ENCODE peak calls at places on chromosomes 7 and 10, in eight cellular contexts. O is adrenal gland, L is heart left ventricle, K is tibial nerve, F is HCT116, X is NB4, R is ovary, N is stomach. T is an unnamed sample.

GRCh38 chr7:130996205-130996840 is 262.3 kb upstream of the KLF14 start:
- DNase-seq in O (no peak), L (no peak), K (no peak), F (no peak), X (no peak), R (no peak), N (peak), T (no peak)

GRCh38 chr10:29007370-29007747 is 281.5 kb upstream of the LYZL1 start:
- DNase-seq in O (no peak), L (no peak), K (no peak), F (no peak), X (no peak), R (no peak), N (no peak), T (no peak)

GRCh38 chr10:78222096-78222790 is 188.6 kb downstream of the RPS24 start:
- DNase-seq in O (no peak), L (no peak), K (no peak), F (no peak), X (no peak), R (no peak), N (no peak), T (no peak)

GRCh38 chr7:20323587-20323986 is 7.1 kb upstream of the ITGB8 start:
- DNase-seq in O (no peak), L (no peak), K (no peak), F (no peak), X (no peak), R (no peak), N (no peak), T (no peak)

GRCh38 chr7:39565538-39565937 is 666 bp upstream of the YAE1 start:
- DNase-seq in O (no peak), L (no peak), K (no peak), F (no peak), X (no peak), R (no peak), N (no peak), T (no peak)

GRCh38 chr7:115271332-115272235 is 349.7 kb downstream of the MDFIC start:
- DNase-seq in O (no peak), L (no peak), K (no peak), F (no peak), X (no peak), R (no peak), N (no peak), T (no peak)

GRCh38 chr10:119238577-119238976 is 31.2 kb downstream of the GRK5 start:
- DNase-seq in O (no peak), L (no peak), K (no peak), F (no peak), X (no peak), R (peak), N (no peak), T (no peak)

GRCh38 chr10:78695846-78696245 is 372.9 kb upstream of the ZMIZ1 start:
- DNase-seq in O (no peak), L (no peak), K (no peak), F (no peak), X (no peak), R (no peak), N (no peak), T (peak)

GRCh38 chr7:468141-468540 is 51.5 kb downstream of the PDGFA start:
- DNase-seq in O (no peak), L (no peak), K (no peak), F (no peak), X (no peak), R (no peak), N (no peak), T (no peak)

GRCh38 chr7:128735433-128735832 is 3.7 kb upstream of the CALU start:
- DNase-seq in O (no peak), L (no peak), K (no peak), F (no peak), X (peak), R (no peak), N (no peak), T (no peak)

GRCh38 chr10:21399392-21400015 is 126.0 kb downstream of the SKIDA1 start:
- DNase-seq in O (no peak), L (no peak), K (no peak), F (no peak), X (no peak), R (no peak), N (no peak), T (no peak)

GRCh38 chr10:88089498-88089897 is 226.1 kb downstream of the PTEN start:
- DNase-seq in O (no peak), L (no peak), K (no peak), F (no peak), X (no peak), R (no peak), N (peak), T (no peak)

GRCh38 chr7:108581655-108582491 is 12.2 kb downstream of the DNAJB9 start:
- DNase-seq in O (no peak), L (no peak), K (no peak), F (no peak), X (no peak), R (no peak), N (no peak), T (no peak)

GRCh38 chr10:24912214-24912613 is 40.2 kb downstream of the PRTFDC1 start:
- DNase-seq in O (no peak), L (no peak), K (no peak), F (no peak), X (no peak), R (no peak), N (no peak), T (no peak)

GRCh38 chr10:46555713-46556514 is 544 bp downstream of the GPRIN2 start:
- DNase-seq in O (peak), L (peak), K (peak), F (no peak), X (peak), R (peak), N (peak), T (peak)

GRCh38 chr7:66845382-66846095 is 75.5 kb upstream of the TMEM248 start:
- DNase-seq in O (peak), L (no peak), K (no peak), F (no peak), X (no peak), R (peak), N (no peak), T (peak)

GRCh38 chr7:112452102-112452888 is 2.0 kb downstream of the IFRD1 start:
- DNase-seq in O (peak), L (peak), K (peak), F (no peak), X (peak), R (peak), N (peak), T (peak)

GRCh38 chr7:50212016-50212325 is 92.5 kb upstream of the IKZF1 start:
- DNase-seq in O (no peak), L (no peak), K (no peak), F (no peak), X (no peak), R (no peak), N (no peak), T (no peak)

GRCh38 chr10:27285093-27285492 is 44.5 kb upstream of the ACBD5 start:
- DNase-seq in O (peak), L (peak), K (no peak), F (peak), X (peak), R (no peak), N (no peak), T (no peak)

GRCh38 chr7:42053834-42054233 is 183.2 kb downstream of the GLI3 start:
- DNase-seq in O (no peak), L (no peak), K (no peak), F (no peak), X (no peak), R (no peak), N (no peak), T (no peak)

GRCh38 chr7:42549212-42549611 is 312.2 kb upstream of the GLI3 start:
- DNase-seq in O (no peak), L (no peak), K (no peak), F (no peak), X (no peak), R (no peak), N (no peak), T (no peak)

GRCh38 chr10:126597206-126597605 is 73.3 kb downstream of the C10orf90 start:
- DNase-seq in O (no peak), L (no peak), K (no peak), F (no peak), X (no peak), R (no peak), N (no peak), T (no peak)

GRCh38 chr10:116108106-116108505 is 164.9 kb downstream of the GFRA1 start:
- DNase-seq in O (no peak), L (no peak), K (no peak), F (no peak), X (no peak), R (no peak), N (no peak), T (no peak)

DNA sequence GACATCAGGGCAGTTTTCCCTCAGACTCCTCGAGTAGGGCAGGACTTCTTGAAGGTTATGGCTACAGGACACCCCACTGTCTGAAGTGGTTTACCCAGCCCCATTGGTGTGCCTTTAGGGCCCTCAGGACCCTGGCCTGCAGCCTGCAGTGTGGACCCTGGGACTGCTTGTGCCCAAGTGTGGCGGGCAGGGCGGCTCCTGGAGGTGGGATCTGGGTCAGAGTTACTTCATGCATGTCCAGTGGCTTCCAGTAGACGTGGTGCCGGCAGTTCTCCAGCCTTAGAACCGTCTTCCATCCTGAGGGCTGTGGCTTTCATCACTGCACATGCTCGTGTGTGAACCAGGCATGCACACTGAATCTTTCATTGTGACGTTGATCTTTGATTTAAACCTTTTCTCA is 16.7 kb downstream of the EIF3B start:
- DNase-seq in O (no peak), L (no peak), K (no peak), F (no peak), X (no peak), R (no peak), N (no peak), T (no peak)
- TF ChIP-seq POLR2A in O (no peak), L (no peak), K (no peak), F (no peak), X (no peak), R (no peak), N (no peak), T (no peak)

DNA sequence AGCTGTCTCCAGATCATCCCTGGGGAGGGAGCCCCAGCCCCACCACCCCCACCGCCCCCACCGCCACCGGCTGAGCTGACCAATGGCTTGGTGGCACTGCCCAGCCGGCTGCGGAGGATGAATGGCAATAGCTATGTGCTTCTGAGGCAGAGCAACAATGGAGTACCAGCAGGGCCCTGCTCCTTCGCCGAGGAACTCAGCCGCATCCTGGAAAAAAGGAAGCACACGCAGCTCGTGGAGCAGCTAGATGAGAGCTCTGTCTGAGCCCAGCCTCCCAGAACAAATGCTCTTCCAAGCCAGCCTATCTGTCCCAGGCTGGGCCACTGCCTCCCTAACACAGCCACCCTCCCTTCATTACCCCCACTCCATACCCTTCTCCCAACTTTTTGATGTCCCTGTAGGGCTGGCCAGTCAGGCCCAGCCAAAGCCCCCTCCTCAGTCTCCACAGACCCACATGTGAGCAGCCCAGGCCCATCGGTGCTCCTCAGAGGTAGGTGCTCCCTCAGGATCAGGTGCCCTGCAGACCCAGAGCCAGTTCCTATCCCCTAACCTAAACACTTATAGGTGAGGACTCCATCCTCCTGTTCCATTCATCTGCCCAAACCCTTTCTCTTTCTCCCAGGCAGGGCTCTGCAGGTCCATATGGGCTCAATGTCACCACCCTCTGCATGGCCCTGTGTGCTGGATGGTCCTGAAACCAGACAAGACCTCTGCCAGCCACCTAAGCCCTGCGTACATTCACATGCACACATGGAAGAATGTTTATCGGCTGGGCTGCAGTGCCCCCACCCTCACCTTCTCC is 3.2 kb downstream of the MRPL43 start:
- DNase-seq in O (no peak), L (no peak), K (no peak), F (no peak), X (no peak), R (no peak), N (no peak), T (peak)
- TF ChIP-seq POLR2A in O (no peak), L (no peak), K (no peak), F (no peak), X (no peak), R (no peak), N (no peak), T (no peak)

GRCh38 chr10:3100856-3101640 is 33.7 kb downstream of the PFKP start:
- DNase-seq in O (no peak), L (no peak), K (no peak), F (no peak), X (no peak), R (no peak), N (no peak), T (no peak)

GRCh38 chr10:3105166-3105565 is 37.8 kb downstream of the PFKP start:
- DNase-seq in O (no peak), L (no peak), K (no peak), F (no peak), X (no peak), R (no peak), N (no peak), T (no peak)

GRCh38 chr10:3103646-3104045 is 36.3 kb downstream of the PFKP start:
- DNase-seq in O (no peak), L (no peak), K (no peak), F (no peak), X (no peak), R (no peak), N (no peak), T (no peak)

GRCh38 chr10:3104251-3104918 is 37.0 kb downstream of the PFKP start:
- DNase-seq in O (no peak), L (peak), K (no peak), F (no peak), X (no peak), R (no peak), N (no peak), T (no peak)

GRCh38 chr10:3102721-3103410 is 35.5 kb downstream of the PFKP start:
- DNase-seq in O (no peak), L (no peak), K (no peak), F (no peak), X (no peak), R (no peak), N (no peak), T (no peak)
- TF ChIP-seq POLR2A in O (no peak), L (no peak), K (no peak), F (no peak), X (no peak), R (no peak), N (no peak), T (no peak)

GRCh38 chr7:150962285-150962742 is 15.8 kb downstream of the KCNH2 start:
- DNase-seq in O (no peak), L (no peak), K (no peak), F (no peak), X (no peak), R (no peak), N (no peak), T (no peak)

GRCh38 chr7:150958603-150959002 is 19.5 kb downstream of the KCNH2 start:
- DNase-seq in O (no peak), L (no peak), K (no peak), F (no peak), X (peak), R (no peak), N (no peak), T (no peak)

GRCh38 chr7:150961510-150962284 is 16.4 kb downstream of the KCNH2 start:
- DNase-seq in O (no peak), L (no peak), K (no peak), F (no peak), X (peak), R (no peak), N (no peak), T (no peak)

GRCh38 chr7:150958071-150958552 is 20.0 kb downstream of the KCNH2 start:
- DNase-seq in O (no peak), L (no peak), K (no peak), F (no peak), X (no peak), R (no peak), N (no peak), T (no peak)

DNA sequence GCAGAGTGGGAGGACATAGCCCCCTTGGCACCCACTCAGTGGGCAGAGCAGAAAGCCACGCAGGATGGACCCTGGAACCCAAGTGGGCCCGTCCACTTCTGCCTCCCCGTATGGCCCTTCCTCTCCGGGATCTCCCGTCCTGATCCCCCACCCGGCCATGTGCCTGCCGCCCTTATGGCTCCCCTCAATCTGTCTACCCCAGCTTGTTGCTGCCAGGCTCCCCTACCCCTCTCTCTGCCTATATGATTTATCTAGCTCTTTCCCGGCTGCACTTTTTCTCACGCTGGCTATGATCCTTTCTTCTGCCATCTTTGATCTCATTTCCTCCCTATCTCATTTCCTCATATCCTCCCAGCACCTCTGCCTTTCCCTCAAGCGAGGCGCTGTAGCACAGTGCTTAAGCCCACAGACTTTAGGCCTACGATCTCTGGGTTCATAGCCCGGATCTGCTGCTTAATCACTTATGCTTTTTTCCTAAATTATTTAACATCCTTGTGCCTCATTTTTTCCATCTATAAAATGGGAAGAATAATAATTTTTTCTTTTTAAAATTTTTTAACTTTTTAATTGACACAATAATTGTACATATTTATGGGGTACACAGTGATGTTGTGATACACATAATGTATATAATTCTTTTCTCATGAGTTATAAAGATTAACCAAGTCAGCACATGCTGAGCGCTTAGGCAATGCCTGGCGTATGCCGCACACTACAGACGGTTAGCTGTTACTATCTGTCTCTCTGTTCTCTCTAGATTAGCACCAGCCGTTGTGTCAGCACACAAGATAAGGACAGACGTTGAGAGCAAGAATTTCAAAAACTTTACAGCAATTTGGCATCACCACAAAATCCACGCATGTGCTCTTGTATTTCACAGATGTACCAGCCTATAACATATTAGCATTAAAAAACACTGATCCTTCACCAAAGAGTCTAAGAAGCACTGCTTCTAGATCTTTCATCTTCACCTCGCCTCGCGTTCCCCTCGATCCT is 18.1 kb downstream of the KCNH2 start:
- DNase-seq in O (no peak), L (no peak), K (no peak), F (no peak), X (peak), R (no peak), N (no peak), T (no peak)
- TF ChIP-seq POLR2A in O (no peak), L (no peak), K (no peak), F (no peak), X (no peak), R (no peak), N (no peak), T (no peak)

GRCh38 chr10:58266003-58266825 is 1.5 kb downstream of the IPMK start:
- DNase-seq in O (peak), L (no peak), K (no peak), F (no peak), X (peak), R (no peak), N (no peak), T (no peak)

GRCh38 chr10:58268454-58268945 is 462 bp upstream of the CISD1 start:
- DNase-seq in O (no peak), L (no peak), K (no peak), F (no peak), X (no peak), R (no peak), N (no peak), T (no peak)

GRCh38 chr10:58267713-58268453 is at the start of gene IPMK:
- DNase-seq in O (peak), L (peak), K (peak), F (peak), X (peak), R (peak), N (peak), T (peak)

GRCh38 chr10:58266826-58267712 is 625 bp downstream of the IPMK start:
- DNase-seq in O (peak), L (peak), K (peak), F (no peak), X (peak), R (peak), N (peak), T (peak)

DNA sequence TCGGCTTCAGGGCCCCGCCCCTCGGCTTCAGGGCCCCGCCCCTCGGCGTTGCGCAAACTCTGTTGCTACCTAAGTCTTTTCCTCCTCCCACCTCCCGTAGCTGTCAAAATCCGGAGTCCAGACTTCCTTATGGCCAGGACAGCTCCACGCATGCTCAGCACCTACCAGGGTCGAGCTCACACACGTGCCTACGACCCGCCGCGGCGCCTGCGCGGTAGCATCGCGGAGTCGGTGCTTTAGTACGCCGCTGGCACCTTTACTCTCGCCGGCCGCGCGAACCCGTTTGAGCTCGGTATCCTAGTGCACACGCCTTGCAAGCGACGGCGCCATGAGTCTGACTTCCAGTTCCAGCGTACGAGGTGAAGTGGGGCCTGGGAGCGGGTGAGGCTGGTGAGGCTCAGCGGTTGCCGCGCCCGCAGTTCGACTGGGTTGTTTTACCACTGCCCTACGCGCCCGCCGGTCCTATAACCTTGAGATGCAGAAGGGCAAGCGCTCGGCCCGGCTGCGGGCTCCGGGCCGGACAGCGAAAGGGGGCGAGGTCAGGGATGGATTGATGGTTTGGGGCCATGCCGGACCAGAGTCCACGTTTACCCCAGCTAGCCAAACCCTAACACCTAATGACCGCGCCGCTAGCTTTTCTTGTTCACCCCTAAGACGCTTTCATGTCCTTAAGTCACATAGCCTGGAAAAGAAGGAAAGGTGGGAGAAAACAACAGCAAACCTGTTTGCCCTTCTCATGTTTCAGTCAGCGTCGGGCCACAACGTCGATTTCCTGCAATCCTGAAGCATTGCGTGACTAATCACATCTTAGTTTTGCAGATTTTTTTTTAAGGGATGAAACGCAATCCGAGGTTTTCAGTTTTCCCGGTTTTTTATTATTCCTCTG is at the start of gene CISD1:
- DNase-seq in O (peak), L (peak), K (peak), F (peak), X (peak), R (peak), N (peak), T (peak)
- TF ChIP-seq POLR2A in O (peak), L (peak), K (peak), F (peak), X (peak), R (peak), N (no peak), T (no peak)